ENCODE peak calls at places on chromosomes 12 and 14, in five cellular contexts. One of them, this sample, is unnamed.

GRCh38 chr14:74516451-74517155 is 23.0 kb downstream of the ISCA2 start:
- DNase-seq in stimulated activated CD4-positive, alpha-beta T cell treated with anti-CD3 and anti-CD28 coated beads, Interleukin-4, amount 100 ng/mL, for 24 hours: no peak
- DNase-seq in Peyer's patch: no peak
- DNase-seq in HEK293T: no peak
- DNase-seq in DMS79: no peak
- DNase-seq in this sample: no peak

GRCh38 chr12:46898152-46898931 is 72.5 kb upstream of the SLC38A4 start:
- DNase-seq in stimulated activated CD4-positive, alpha-beta T cell treated with anti-CD3 and anti-CD28 coated beads, Interleukin-4, amount 100 ng/mL, for 24 hours: no peak
- DNase-seq in Peyer's patch: no peak
- DNase-seq in HEK293T: no peak
- DNase-seq in DMS79: no peak
- DNase-seq in this sample: no peak

GRCh38 chr12:46109343-46110219 is 119.2 kb upstream of the SCAF11 start:
- DNase-seq in stimulated activated CD4-positive, alpha-beta T cell treated with anti-CD3 and anti-CD28 coated beads, Interleukin-4, amount 100 ng/mL, for 24 hours: no peak
- DNase-seq in Peyer's patch: no peak
- DNase-seq in HEK293T: no peak
- DNase-seq in DMS79: no peak
- DNase-seq in this sample: no peak

GRCh38 chr14:70721542-70721941 is 79.8 kb downstream of the TTC9 start:
- DNase-seq in stimulated activated CD4-positive, alpha-beta T cell treated with anti-CD3 and anti-CD28 coated beads, Interleukin-4, amount 100 ng/mL, for 24 hours: no peak
- DNase-seq in Peyer's patch: no peak
- DNase-seq in HEK293T: no peak
- DNase-seq in DMS79: no peak
- DNase-seq in this sample: no peak

GRCh38 chr12:39846971-39847661 is 227.5 kb upstream of the ABCD2 start:
- DNase-seq in stimulated activated CD4-positive, alpha-beta T cell treated with anti-CD3 and anti-CD28 coated beads, Interleukin-4, amount 100 ng/mL, for 24 hours: no peak
- DNase-seq in Peyer's patch: no peak
- DNase-seq in HEK293T: peak; percentile 9
- DNase-seq in DMS79: no peak
- DNase-seq in this sample: no peak

GRCh38 chr12:123973552-123974341 is 732 bp downstream of the ZNF664 start:
- DNase-seq in stimulated activated CD4-positive, alpha-beta T cell treated with anti-CD3 and anti-CD28 coated beads, Interleukin-4, amount 100 ng/mL, for 24 hours: peak; percentile 12
- DNase-seq in Peyer's patch: peak; percentile 31
- DNase-seq in HEK293T: peak; percentile 22
- DNase-seq in DMS79: peak; percentile 7
- DNase-seq in this sample: peak; percentile 28

GRCh38 chr12:95322335-95322734 is 104.7 kb downstream of the VEZT start:
- DNase-seq in stimulated activated CD4-positive, alpha-beta T cell treated with anti-CD3 and anti-CD28 coated beads, Interleukin-4, amount 100 ng/mL, for 24 hours: no peak
- DNase-seq in Peyer's patch: no peak
- DNase-seq in HEK293T: no peak
- DNase-seq in DMS79: no peak
- DNase-seq in this sample: no peak

GRCh38 chr14:77889971-77890442 is 90.1 kb downstream of the ADCK1 start:
- DNase-seq in stimulated activated CD4-positive, alpha-beta T cell treated with anti-CD3 and anti-CD28 coated beads, Interleukin-4, amount 100 ng/mL, for 24 hours: no peak
- DNase-seq in Peyer's patch: no peak
- DNase-seq in HEK293T: no peak
- DNase-seq in DMS79: no peak
- DNase-seq in this sample: no peak

GRCh38 chr12:61891632-61892031 is 368.6 kb upstream of the USP15 start:
- DNase-seq in stimulated activated CD4-positive, alpha-beta T cell treated with anti-CD3 and anti-CD28 coated beads, Interleukin-4, amount 100 ng/mL, for 24 hours: no peak
- DNase-seq in Peyer's patch: no peak
- DNase-seq in HEK293T: no peak
- DNase-seq in DMS79: no peak
- DNase-seq in this sample: no peak

GRCh38 chr12:55996201-55996714 is 818 bp upstream of the SUOX start:
- DNase-seq in stimulated activated CD4-positive, alpha-beta T cell treated with anti-CD3 and anti-CD28 coated beads, Interleukin-4, amount 100 ng/mL, for 24 hours: peak; percentile 74
- DNase-seq in Peyer's patch: peak; percentile 60
- DNase-seq in HEK293T: peak; percentile 61
- DNase-seq in DMS79: peak; percentile 24
- DNase-seq in this sample: peak; percentile 62

GRCh38 chr12:51911788-51912711 is 4.7 kb downstream of the ACVRL1 start:
- DNase-seq in stimulated activated CD4-positive, alpha-beta T cell treated with anti-CD3 and anti-CD28 coated beads, Interleukin-4, amount 100 ng/mL, for 24 hours: no peak
- DNase-seq in Peyer's patch: no peak
- DNase-seq in HEK293T: peak; percentile 31
- DNase-seq in DMS79: no peak
- DNase-seq in this sample: no peak

GRCh38 chr12:42104784-42105183 is 39.9 kb downstream of the GXYLT1 start:
- DNase-seq in stimulated activated CD4-positive, alpha-beta T cell treated with anti-CD3 and anti-CD28 coated beads, Interleukin-4, amount 100 ng/mL, for 24 hours: no peak
- DNase-seq in Peyer's patch: no peak
- DNase-seq in HEK293T: no peak
- DNase-seq in DMS79: no peak
- DNase-seq in this sample: no peak

GRCh38 chr14:96268426-96269358 is 12.7 kb downstream of the BDKRB1 start:
- DNase-seq in stimulated activated CD4-positive, alpha-beta T cell treated with anti-CD3 and anti-CD28 coated beads, Interleukin-4, amount 100 ng/mL, for 24 hours: no peak
- DNase-seq in Peyer's patch: peak; percentile 16
- DNase-seq in HEK293T: no peak
- DNase-seq in DMS79: no peak
- DNase-seq in this sample: no peak

This sample was measured in activated naive CD8-positive, alpha-beta T cell treated with anti-CD3 and anti-CD28 coated beads, Interleukin-2, amount 50 U/mL, for 24 hours.